ENCODE peak calls at places on chromosomes 4 and X, in four cellular contexts. E, N, Q and O are unnamed samples.
A peak's percentile ranks its signal among the peaks of the same experiment; 100 is the strongest.

GRCh38 chrX:154091678-154092077 is 5.8 kb downstream of the MECP2 start:
- DNase-seq in E (no peak), N (no peak), Q (peak; percentile 56), O (no peak)

GRCh38 chr4:93788712-93789111 is 39.8 kb upstream of the ATOH1 start:
- DNase-seq in E (no peak), N (no peak), Q (peak; percentile 4), O (no peak)

GRCh38 chrX:18931972-18932371 is 51.9 kb downstream of the PHKA2 start:
- DNase-seq in E (no peak), N (peak; percentile 13), Q (peak; percentile 6), O (no peak)

GRCh38 chr4:3345384-3345783 is 52.6 kb downstream of the RGS12 start:
- DNase-seq in E (no peak), N (no peak), Q (no peak), O (no peak)

GRCh38 chrX:57156397-57157049 is 19.3 kb upstream of the SPIN2A start:
- DNase-seq in E (no peak), N (peak; percentile 8), Q (peak; percentile 23), O (no peak)

GRCh38 chrX:13471269-13471668 is 98.1 kb upstream of the EGFL6 start:
- DNase-seq in E (no peak), N (no peak), Q (no peak), O (no peak)

GRCh38 chr4:55175779-55176231 is 50.4 kb upstream of the KDR start:
- DNase-seq in E (no peak), N (no peak), Q (no peak), O (no peak)

GRCh38 chr4:78482281-78482680 is 69.3 kb upstream of the ANXA3 start:
- DNase-seq in E (no peak), N (no peak), Q (no peak), O (no peak)

GRCh38 chrX:530726-531610 is 99.6 kb upstream of the SHOX start:
- DNase-seq in E (no peak), N (no peak), Q (no peak), O (no peak)

GRCh38 chr4:182736207-182736606 is 181.0 kb downstream of the DCTD start:
- DNase-seq in E (no peak), N (no peak), Q (no peak), O (no peak)

GRCh38 chr4:47451657-47452056 is 11.8 kb downstream of the COMMD8 start:
- DNase-seq in E (no peak), N (no peak), Q (no peak), O (no peak)

GRCh38 chr4:147725673-147726072 is 6.2 kb upstream of the ARHGAP10 start:
- DNase-seq in E (no peak), N (no peak), Q (no peak), O (no peak)

GRCh38 chr4:56156141-56156540 is 207.4 kb downstream of the CEP135 start:
- DNase-seq in E (no peak), N (no peak), Q (no peak), O (no peak)

GRCh38 chr4:185950891-185951290 is 118.1 kb upstream of the TLR3 start:
- DNase-seq in E (no peak), N (no peak), Q (no peak), O (no peak)

GRCh38 chr4:102815981-102816380 is 11.4 kb downstream of the UBE2D3 start:
- DNase-seq in E (no peak), N (no peak), Q (no peak), O (no peak)

GRCh38 chr4:185280608-185281007 is 71.2 kb downstream of the SNX25 start:
- DNase-seq in E (no peak), N (no peak), Q (peak; percentile 38), O (no peak)

GRCh38 chr4:8297141-8297601 is 27.6 kb downstream of the HTRA3 start:
- DNase-seq in E (peak; percentile 42), N (no peak), Q (no peak), O (no peak)

GRCh38 chr4:116001291-116001690 is 887.9 kb upstream of the NDST4 start:
- DNase-seq in E (no peak), N (no peak), Q (no peak), O (no peak)

GRCh38 chrX:151713859-151714258 is 2.0 kb upstream of the FATE1 start:
- DNase-seq in E (peak; percentile 28), N (peak; percentile 19), Q (peak; percentile 55), O (no peak)

GRCh38 chrX:77731821-77732419 is 54.1 kb downstream of the ATRX start:
- DNase-seq in E (no peak), N (no peak), Q (no peak), O (no peak)

GRCh38 chr4:189121336-189121735 is 819.3 kb upstream of the FRG1 start:
- DNase-seq in E (no peak), N (no peak), Q (no peak), O (no peak)

GRCh38 chr4:80407246-80407645 is 71.7 kb downstream of the CFAP299 start:
- DNase-seq in E (no peak), N (peak; percentile 37), Q (no peak), O (no peak)

GRCh38 chrX:136909119-136909705 is 28.7 kb upstream of the RBMX start:
- DNase-seq in E (peak; percentile 89), N (peak; percentile 74), Q (peak; percentile 94), O (no peak)

GRCh38 chr4:76856183-76856969 is 41.6 kb downstream of the SOWAHB start:
- DNase-seq in E (no peak), N (no peak), Q (no peak), O (no peak)

GRCh38 chrX:41596586-41596985 is 92.2 kb upstream of the GPR34 start:
- DNase-seq in E (no peak), N (no peak), Q (no peak), O (no peak)

GRCh38 chrX:41603591-41603990 is 85.2 kb upstream of the GPR34 start:
- DNase-seq in E (no peak), N (no peak), Q (no peak), O (no peak)

GRCh38 chrX:41602946-41603345 is 85.8 kb upstream of the GPR34 start:
- DNase-seq in E (no peak), N (no peak), Q (no peak), O (no peak)

GRCh38 chrX:41604154-41604553 is 84.6 kb upstream of the GPR34 start:
- DNase-seq in E (no peak), N (no peak), Q (no peak), O (no peak)

GRCh38 chrX:41600266-41600665 is 88.5 kb upstream of the GPR34 start:
- DNase-seq in E (no peak), N (no peak), Q (no peak), O (no peak)
- H3K27ac ChIP-seq in E (no peak overlapping the region), N (no peak overlapping the region), Q (no peak overlapping the region), O (no peak overlapping the region)

DNA sequence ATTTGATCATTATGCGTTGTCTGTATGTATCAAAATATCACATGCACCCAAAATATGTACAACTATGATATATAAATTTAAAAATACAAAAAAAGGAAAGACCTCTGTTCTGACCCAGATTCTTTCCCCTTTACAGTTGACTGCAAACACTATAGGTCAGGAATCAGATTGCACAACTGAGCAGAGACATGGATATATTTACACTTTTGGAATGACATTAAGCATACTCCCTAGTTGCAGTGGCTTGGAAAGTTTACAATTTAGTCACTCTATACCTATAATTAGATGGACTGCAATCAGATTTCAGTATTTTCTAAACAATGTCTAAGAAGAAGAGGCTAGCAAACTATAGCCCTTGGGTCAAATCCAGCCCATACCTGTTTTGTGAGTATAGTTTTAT is 98.5 kb upstream of the INPP4B start:
- DNase-seq in E (no peak), N (no peak), Q (no peak), O (no peak)
- H3K27ac ChIP-seq in E (no peak overlapping the region), N (no peak overlapping the region), Q (no peak overlapping the region), O (no peak overlapping the region)

DNA sequence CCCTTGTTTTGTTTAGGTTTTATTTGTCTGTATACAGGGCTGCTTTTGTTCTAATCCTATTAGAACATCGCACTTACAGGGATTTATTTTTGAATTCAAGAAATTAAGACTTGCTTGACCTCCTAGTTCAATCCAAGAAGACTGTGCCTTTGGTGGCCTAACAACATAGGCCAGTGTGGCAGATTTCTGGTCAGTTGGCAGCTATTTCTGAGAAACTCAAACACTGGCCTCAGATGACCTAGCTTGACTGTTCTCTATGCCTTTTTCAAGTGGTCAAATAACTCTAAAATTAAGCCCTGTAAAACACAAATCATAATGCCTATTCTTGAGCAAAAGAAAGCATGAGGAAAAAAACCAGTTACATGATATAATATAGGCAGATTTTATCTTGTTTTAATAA is 89.3 kb upstream of the GPR34 start:
- DNase-seq in E (no peak), N (no peak), Q (no peak), O (no peak)
- H3K27ac ChIP-seq in E (no peak overlapping the region), N (no peak overlapping the region), Q (no peak overlapping the region), O (no peak overlapping the region)

DNA sequence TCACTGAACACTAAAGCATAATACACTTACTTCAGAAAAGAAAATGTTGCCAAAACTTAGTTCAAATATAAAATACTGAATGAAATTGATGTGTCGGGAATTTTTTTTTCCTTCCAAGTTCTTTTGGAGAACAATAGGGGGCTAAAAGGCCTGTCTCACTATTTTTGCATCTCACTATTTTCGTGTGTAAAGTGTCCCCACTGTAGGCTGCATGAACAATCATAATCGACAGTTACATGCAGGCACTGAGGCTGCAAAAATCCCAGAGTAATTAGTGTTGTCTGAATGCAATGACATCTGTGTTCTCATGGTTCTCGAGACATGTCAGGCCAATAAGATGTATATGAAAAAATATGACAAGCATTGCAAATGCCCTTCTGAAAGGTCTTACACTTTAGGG is 11.8 kb upstream of the MAB21L2 start:
- DNase-seq in E (no peak), N (no peak), Q (no peak), O (no peak)
- H3K27ac ChIP-seq in E (no peak overlapping the region), N (no peak overlapping the region), Q (peak overlapping the region; percentile 20), O (no peak overlapping the region)

GRCh38 chr4:40186665-40187014 is 10.2 kb upstream of the RHOH start:
- DNase-seq in E (no peak), N (no peak), Q (no peak), O (no peak)
- H3K27ac ChIP-seq in E (no peak overlapping the region), N (no peak overlapping the region), Q (no peak overlapping the region), O (no peak overlapping the region)

DNA sequence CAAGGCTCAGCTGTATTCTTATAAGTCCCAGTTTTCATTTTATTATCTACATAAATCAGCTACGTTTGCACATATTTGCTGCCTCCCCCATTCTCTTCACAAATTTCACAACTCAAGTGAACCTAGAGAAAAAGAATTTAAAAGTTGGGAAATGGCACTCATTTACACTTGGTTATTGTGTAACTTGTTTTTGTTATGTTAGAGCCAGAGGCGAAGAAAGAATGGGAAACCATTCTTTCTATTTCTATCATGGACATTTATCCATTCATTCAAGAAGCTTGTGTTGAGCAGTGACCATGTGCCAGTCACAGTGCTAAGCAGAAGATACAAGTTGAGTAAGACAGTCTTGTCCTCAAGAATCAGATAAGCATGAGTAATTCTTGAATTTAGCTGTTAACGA is 13.5 kb downstream of the LIAS start:
- DNase-seq in E (no peak), N (no peak), Q (no peak), O (no peak)
- H3K27ac ChIP-seq in E (no peak overlapping the region), N (no peak overlapping the region), Q (no peak overlapping the region), O (no peak overlapping the region)